ENCODE peak calls at places on chromosomes 13 and 19, in five cellular contexts. T is ovary, E is kidney epithelial cell, B is mesothelial cell of epicardium, S is cardiac fibroblast. K is an unnamed sample.

GRCh38 chr19:11580665-11581418 is 3.4 kb upstream of the ACP5 start:
- DNase-seq in T (no peak), E (no peak), B (no peak), S (peak; percentile 42), K (no peak)

GRCh38 chr19:4717191-4717965 is 6.3 kb downstream of the DPP9 start:
- DNase-seq in T (no peak), E (peak; percentile 70), B (no peak), S (peak; percentile 24), K (no peak)

GRCh38 chr13:36026556-36026955 is 104.6 kb downstream of the DCLK1 start:
- DNase-seq in T (no peak), E (no peak), B (no peak), S (no peak), K (no peak)

GRCh38 chr13:32537580-32538233 is 888 bp downstream of the N4BP2L2 start:
- DNase-seq in T (peak; percentile 57), E (no peak), B (peak; percentile 25), S (no peak), K (no peak)

GRCh38 chr19:35249848-35250711 is 1.3 kb downstream of the LSR start:
- DNase-seq in T (no peak), E (no peak), B (no peak), S (no peak), K (no peak)

GRCh38 chr13:100808330-100808729 is 133.7 kb upstream of the TMTC4 start:
- DNase-seq in T (no peak), E (no peak), B (no peak), S (no peak), K (no peak)

GRCh38 chr13:23518231-23518630 is 52.0 kb upstream of the TNFRSF19 start:
- DNase-seq in T (no peak), E (no peak), B (no peak), S (no peak), K (no peak)

GRCh38 chr13:28301839-28302238 is 163.5 kb downstream of the PAN3 start:
- DNase-seq in T (no peak), E (no peak), B (no peak), S (no peak), K (no peak)

GRCh38 chr19:4859697-4860096 is 7.8 kb downstream of the PLIN3 start:
- DNase-seq in T (no peak), E (no peak), B (no peak), S (no peak), K (no peak)

GRCh38 chr13:76944457-76944856 is 3.9 kb upstream of the ACOD1 start:
- DNase-seq in T (no peak), E (no peak), B (no peak), S (peak; percentile 51), K (no peak)

GRCh38 chr19:47188507-47189033 is 42.4 kb downstream of the BBC3 start:
- DNase-seq in T (no peak), E (no peak), B (no peak), S (no peak), K (no peak)
- TF ChIP-seq CTCF in T (no peak), E (no peak), B (no peak), S (no peak), K (no peak)

GRCh38 chr19:40380199-40381037 is 9.6 kb downstream of the HIPK4 start:
- DNase-seq in T (no peak), E (no peak), B (no peak), S (no peak), K (no peak)

GRCh38 chr19:40376286-40376862 is 13.6 kb downstream of the HIPK4 start:
- DNase-seq in T (no peak), E (no peak), B (no peak), S (no peak), K (no peak)

GRCh38 chr19:40377876-40378385 is 12.1 kb downstream of the HIPK4 start:
- DNase-seq in T (no peak), E (no peak), B (no peak), S (no peak), K (no peak)

GRCh38 chr19:40379446-40380198 is 10.4 kb downstream of the HIPK4 start:
- DNase-seq in T (no peak), E (no peak), B (no peak), S (no peak), K (no peak)

GRCh38 chr19:40378509-40378908 is 11.5 kb downstream of the HIPK4 start:
- DNase-seq in T (no peak), E (no peak), B (no peak), S (no peak), K (no peak)
- TF ChIP-seq CTCF in T (no peak), E (no peak), B (no peak), S (no peak), K (no peak)

GRCh38 chr19:6418562-6418932 is 6.1 kb downstream of the KHSRP start:
- DNase-seq in T (no peak), E (no peak), B (no peak), S (no peak), K (no peak)

GRCh38 chr19:6416658-6417405 is 7.8 kb downstream of the KHSRP start:
- DNase-seq in T (no peak), E (no peak), B (no peak), S (no peak), K (no peak)

GRCh38 chr19:6414793-6415591 is 9.6 kb downstream of the KHSRP start:
- DNase-seq in T (no peak), E (no peak), B (no peak), S (no peak), K (no peak)

GRCh38 chr19:6415592-6416190 is 8.9 kb downstream of the KHSRP start:
- DNase-seq in T (no peak), E (no peak), B (no peak), S (no peak), K (no peak)

GRCh38 chr19:6417713-6418561 is 6.7 kb downstream of the KHSRP start:
- DNase-seq in T (no peak), E (no peak), B (no peak), S (peak; percentile 46), K (no peak)
- TF ChIP-seq CTCF in T (no peak), E (peak; percentile 59), B (no peak), S (peak; percentile 42), K (peak; percentile 40)

DNA sequence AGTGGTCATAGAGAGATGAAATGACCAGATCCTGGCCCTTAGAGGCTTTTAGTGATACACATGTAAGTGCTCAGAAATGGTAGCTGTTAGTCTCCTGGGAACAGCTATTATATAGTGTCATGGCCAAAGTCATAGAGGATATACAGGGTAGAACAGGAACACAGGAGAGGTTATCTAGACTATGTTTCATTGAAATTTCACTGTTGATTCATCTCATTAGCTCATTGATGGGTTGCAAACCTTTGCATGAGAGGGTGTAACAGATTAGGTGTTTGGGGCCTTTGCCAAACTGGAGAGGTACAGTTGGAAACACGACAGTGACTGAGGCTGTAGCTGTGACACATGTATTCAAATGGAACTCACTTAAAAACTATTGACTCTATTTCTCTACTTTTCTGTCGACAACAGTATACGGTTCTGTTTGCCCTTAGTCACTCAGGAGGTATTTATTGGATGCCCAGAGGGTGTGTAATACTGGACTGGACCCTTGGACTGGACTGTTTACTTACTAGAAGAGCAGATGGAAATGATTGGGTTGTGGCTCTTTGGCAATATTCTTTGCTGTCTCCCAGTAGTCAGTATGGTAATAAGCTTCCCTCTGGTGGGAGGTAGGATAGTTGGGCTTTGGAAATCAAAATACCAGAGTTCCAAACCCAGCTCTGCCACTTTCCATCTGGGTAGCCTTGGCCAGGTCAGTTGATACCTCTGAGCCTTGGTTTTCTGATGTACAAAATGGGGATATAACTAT is 29.8 kb downstream of the ARHGAP35 start:
- DNase-seq in T (no peak), E (no peak), B (no peak), S (peak; percentile 65), K (peak; percentile 92)
- TF ChIP-seq CTCF in T (no peak), E (no peak), B (no peak), S (peak; percentile 7), K (peak; percentile 29)

DNA sequence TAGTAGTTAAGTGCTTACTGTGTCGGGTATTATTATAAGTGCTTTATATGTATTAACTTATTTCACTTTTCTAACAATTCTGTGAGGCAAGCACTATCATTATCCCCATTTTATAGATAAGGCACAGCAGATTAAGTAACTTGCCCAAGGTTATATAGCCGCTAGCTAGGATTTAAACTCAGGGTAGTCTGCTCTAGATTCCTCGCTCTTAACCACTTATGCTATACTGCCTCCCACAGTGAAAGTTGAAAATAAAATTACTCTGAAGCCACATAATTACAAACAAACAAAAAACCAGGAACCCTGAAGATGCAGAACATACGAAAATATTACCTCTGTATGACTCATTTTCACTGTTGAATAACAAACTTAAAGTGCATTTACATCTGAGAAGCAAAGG is 3.9 kb downstream of the TEX30 start:
- DNase-seq in T (no peak), E (no peak), B (no peak), S (peak; percentile 39), K (no peak)
- TF ChIP-seq CTCF in T (no peak), E (no peak), B (no peak), S (no peak), K (peak; percentile 3)

DNA sequence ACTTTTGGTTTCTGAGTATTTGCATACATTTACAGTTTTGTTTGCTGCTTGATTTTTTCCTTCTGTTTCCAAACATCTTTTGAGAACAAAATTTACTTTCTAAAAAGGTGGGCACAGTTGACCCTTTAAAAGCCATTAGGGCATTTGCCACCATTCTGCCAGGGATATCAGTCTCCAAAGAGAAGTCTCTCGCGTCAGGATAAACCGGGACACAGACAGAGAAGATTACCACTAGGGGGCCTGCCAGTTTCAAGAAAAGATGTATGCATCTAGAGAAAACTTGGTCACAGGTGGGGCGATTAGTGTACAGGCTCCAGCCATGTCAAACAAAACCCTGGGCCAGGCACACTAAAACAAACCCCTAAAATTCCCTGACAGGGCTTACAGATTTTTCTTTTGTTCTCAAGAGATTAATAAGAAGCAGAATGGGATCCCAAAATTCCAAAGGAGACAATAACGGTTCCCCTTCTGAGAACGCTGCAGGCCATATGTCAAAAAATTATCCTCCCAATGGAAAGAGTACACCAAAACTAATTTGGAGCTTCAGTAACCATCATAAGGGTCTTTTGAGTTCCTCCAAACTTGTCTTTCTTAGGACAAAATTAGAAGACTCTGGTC is 10.7 kb upstream of the PABPC3 start:
- DNase-seq in T (no peak), E (peak; percentile 10), B (no peak), S (peak; percentile 54), K (no peak)
- TF ChIP-seq CTCF in T (no peak), E (peak; percentile 75), B (peak; percentile 64), S (peak; percentile 62), K (peak; percentile 70)

GRCh38 chr13:33610471-33611015 is 207.4 kb upstream of the RFC3 start:
- DNase-seq in T (peak; percentile 27), E (no peak), B (no peak), S (peak; percentile 44), K (no peak)

GRCh38 chr13:33611016-33611805 is 206.7 kb upstream of the RFC3 start:
- DNase-seq in T (peak; percentile 36), E (peak; percentile 57), B (no peak), S (peak; percentile 95), K (peak; percentile 35)

GRCh38 chr13:33606692-33607091 is 211.3 kb upstream of the RFC3 start:
- DNase-seq in T (no peak), E (no peak), B (no peak), S (peak; percentile 37), K (no peak)
- TF ChIP-seq CTCF in T (no peak), E (no peak), B (no peak), S (no peak), K (no peak)

GRCh38 chr19:22600690-22601648 is 33.2 kb upstream of the ZNF492 start:
- DNase-seq in T (no peak), E (no peak), B (no peak), S (no peak), K (no peak)

GRCh38 chr19:22595918-22596341 is 38.2 kb upstream of the ZNF492 start:
- DNase-seq in T (peak; percentile 95), E (no peak), B (no peak), S (no peak), K (no peak)

GRCh38 chr19:22595422-22595821 is 38.7 kb upstream of the ZNF492 start:
- DNase-seq in T (no peak), E (no peak), B (no peak), S (no peak), K (no peak)
- TF ChIP-seq CTCF in T (no peak), E (no peak), B (no peak), S (no peak), K (no peak)

GRCh38 chr19:30785728-30786127 is 413.5 kb downstream of the ZNF536 start:
- DNase-seq in T (no peak), E (no peak), B (no peak), S (no peak), K (no peak)
- TF ChIP-seq CTCF in T (no peak), E (no peak), B (no peak), S (no peak), K (no peak)